ENCODE peak calls at places on chromosomes 5 and 9, in seven cellular contexts. G is G401, K is anterior cingulate cortex, E is PC-3, I is EH, O is heart left ventricle, X is GM04504. R is an unnamed sample.

GRCh38 chr5:36957953-36958559 is 81.5 kb downstream of the NIPBL start:
- DNase-seq in G (no peak), I (no peak), E (no peak), K (no peak), X (no peak), O (no peak), R (no peak)

GRCh38 chr5:26482817-26483375 is 555.5 kb downstream of the CDH9 start:
- DNase-seq in K (no peak), X (no peak), G (peak), E (peak), O (no peak), I (no peak), R (no peak)

GRCh38 chr5:322281-322941 is 897 bp downstream of the AHRR start:
- DNase-seq in E (no peak), G (no peak), O (no peak), I (peak), K (no peak), X (no peak), R (no peak)

GRCh38 chr9:133344071-133344470 is 3.9 kb downstream of the MED22 start:
- DNase-seq in K (no peak), X (no peak), E (no peak), I (no peak), G (no peak), O (no peak), R (no peak)

GRCh38 chr5:130471-131175 is 38.7 kb downstream of the PLEKHG4B start:
- DNase-seq in G (no peak), O (no peak), E (no peak), I (peak), K (no peak), X (peak), R (no peak)

GRCh38 chr9:97761879-97762278 is 64.7 kb upstream of the XPA start:
- DNase-seq in E (no peak), I (no peak), G (no peak), O (no peak), K (no peak), X (no peak), R (no peak)

GRCh38 chr5:15383469-15383868 is 116.5 kb upstream of the FBXL7 start:
- DNase-seq in E (peak), K (no peak), O (no peak), I (peak), G (no peak), X (no peak), R (no peak)

GRCh38 chr5:173329370-173330150 is 1.3 kb upstream of the STC2 start:
- DNase-seq in X (no peak), K (no peak), G (no peak), I (peak), E (peak), O (no peak), R (no peak)

GRCh38 chr9:96771124-96771523 is 6.8 kb downstream of the ZNF510 start:
- DNase-seq in I (no peak), G (no peak), K (no peak), X (no peak), O (no peak), E (no peak), R (no peak)

GRCh38 chr5:132053483-132053882 is 7.0 kb upstream of the IL3 start:
- DNase-seq in K (no peak), I (no peak), E (no peak), O (peak), G (no peak), X (no peak), R (no peak)

GRCh38 chr9:75482566-75482965 is 394.3 kb downstream of the OSTF1 start:
- DNase-seq in I (no peak), G (no peak), X (no peak), K (no peak), E (no peak), O (no peak), R (no peak)

GRCh38 chr5:109242518-109242917 is 167.3 kb downstream of the PJA2 start:
- DNase-seq in X (no peak), O (no peak), K (no peak), I (no peak), E (no peak), G (no peak), R (no peak)

GRCh38 chr9:32580631-32581300 is 7.8 kb upstream of the NDUFB6 start:
- DNase-seq in G (no peak), K (no peak), X (no peak), I (no peak), O (no peak), E (no peak), R (no peak)

GRCh38 chr5:1809416-1810035 is 8.3 kb downstream of the NDUFS6 start:
- DNase-seq in O (no peak), G (no peak), X (no peak), K (no peak), I (no peak), E (no peak), R (no peak)

GRCh38 chr9:28363180-28363579 is 789.9 kb upstream of the C9orf72 start:
- DNase-seq in K (no peak), G (no peak), I (no peak), O (no peak), X (no peak), E (no peak), R (no peak)

GRCh38 chr5:112420111-112420864 is 1.2 kb upstream of the EPB41L4A start:
- DNase-seq in E (peak), K (peak), O (peak), G (peak), X (no peak), I (peak), R (peak)

GRCh38 chr5:100647461-100648230 is 112.5 kb downstream of the FAM174A start:
- DNase-seq in E (peak), G (peak), X (no peak), K (no peak), I (no peak), O (peak), R (peak)

R was measured in heart right ventricle.